ENCODE peak calls at places on chromosome 6, in four cellular contexts. A, L, H and Q are unnamed samples. For H3K9me3, the result is how much of the 10 kb centered on the place peaks cover.

GRCh38 chr6:157561037-157561790 is 180.2 kb downstream of the ZDHHC14 start:
- DNase-seq in A (no peak), L (no peak), H (no peak), Q (no peak)

GRCh38 chr6:39847216-39847615 is 55.0 kb downstream of the DAAM2 start:
- DNase-seq in A (peak), L (peak), H (no peak), Q (no peak)

GRCh38 chr6:31680841-31681671 is at the start of gene LY6G5C:
- DNase-seq in A (peak), L (peak), H (peak), Q (peak)

GRCh38 chr6:39834866-39835265 is 42.7 kb downstream of the DAAM2 start:
- DNase-seq in A (no peak), L (no peak), H (no peak), Q (no peak)

GRCh38 chr6:118896339-118897136 is 2.6 kb downstream of the ASF1A start:
- DNase-seq in A (no peak), L (no peak), H (no peak), Q (no peak)

GRCh38 chr6:165013701-165014100 is 295.7 kb downstream of the C6orf118 start:
- DNase-seq in A (no peak), L (no peak), H (no peak), Q (no peak)

GRCh38 chr6:122746708-122747107 is 32.8 kb upstream of the FABP7 start:
- DNase-seq in A (no peak), L (no peak), H (no peak), Q (no peak)

GRCh38 chr6:162736933-162737332 is 9.2 kb downstream of the PACRG start:
- DNase-seq in A (no peak), L (peak), H (no peak), Q (no peak)

GRCh38 chr6:105492706-105493673 is 90.1 kb upstream of the PREP start:
- DNase-seq in A (no peak), L (no peak), H (no peak), Q (no peak)

GRCh38 chr6:124446966-124447365 is 515.3 kb upstream of the RNF217 start:
- DNase-seq in A (no peak), L (no peak), H (no peak), Q (no peak)

GRCh38 chr6:31717499-31718222 is 2.5 kb downstream of the LY6G6D start:
- DNase-seq in A (no peak), L (peak), H (no peak), Q (no peak)

GRCh38 chr6:79031821-79032590 is 46.0 kb downstream of the PHIP start:
- DNase-seq in A (no peak), L (no peak), H (no peak), Q (no peak)

GRCh38 chr6:137777299-137778075 is 89.6 kb upstream of the TNFAIP3 start:
- DNase-seq in A (no peak), L (no peak), H (no peak), Q (no peak)

GRCh38 chr6:35213824-35214756 is at the start of gene SCUBE3:
- DNase-seq in A (peak), L (no peak), H (no peak), Q (no peak)

GRCh38 chr6:118514689-118515088 is 33.4 kb upstream of the PLN start:
- DNase-seq in A (no peak), L (peak), H (no peak), Q (no peak)

GRCh38 chr6:13946506-13946905 is 21.8 kb downstream of the RNF182 start:
- DNase-seq in A (no peak), L (no peak), H (no peak), Q (no peak)
- H3K9me3 ChIP-seq in A (under half), L (under half), H (under half), Q (under half)

GRCh38 chr6:160005211-160005610 is 36.3 kb downstream of the IGF2R start:
- DNase-seq in A (no peak), L (no peak), H (no peak), Q (no peak)

GRCh38 chr6:160000280-160000704 is 31.4 kb downstream of the IGF2R start:
- DNase-seq in A (no peak), L (no peak), H (no peak), Q (no peak)

GRCh38 chr6:160004419-160005160 is 35.7 kb downstream of the IGF2R start:
- DNase-seq in A (no peak), L (no peak), H (no peak), Q (no peak)

GRCh38 chr6:160004018-160004417 is 35.1 kb downstream of the IGF2R start:
- DNase-seq in A (no peak), L (no peak), H (no peak), Q (no peak)

GRCh38 chr6:160002882-160003281 is 34.0 kb downstream of the IGF2R start:
- DNase-seq in A (no peak), L (no peak), H (no peak), Q (no peak)
- H3K9me3 ChIP-seq in A (under half), L (under half), H (under half), Q (under half)

DNA sequence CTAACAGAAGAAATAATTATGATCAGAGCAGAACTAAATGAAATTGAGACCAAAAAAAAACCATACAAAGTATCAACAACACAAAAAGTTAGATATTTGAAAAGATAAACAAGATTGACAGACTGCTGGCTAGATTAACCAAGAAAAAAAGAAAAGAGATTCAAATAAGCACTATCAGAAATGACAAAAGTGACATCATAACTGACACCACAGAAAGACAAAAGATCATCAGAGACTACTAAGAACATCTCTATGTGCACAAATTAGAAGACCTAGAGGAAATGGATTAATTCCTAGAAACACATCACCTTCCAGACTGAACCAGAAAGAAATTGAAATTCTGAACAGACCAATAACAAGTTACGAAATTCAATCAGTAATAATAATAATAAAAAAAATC is 17.9 kb downstream of the DTNBP1 start:
- DNase-seq in A (no peak), L (no peak), H (no peak), Q (no peak)
- H3K9me3 ChIP-seq in A (under half), L (under half), H (under half), Q (under half)

GRCh38 chr6:147301070-147301469 is 96.9 kb downstream of the STXBP5 start:
- DNase-seq in A (no peak), L (no peak), H (no peak), Q (no peak)

GRCh38 chr6:147298461-147298860 is 94.2 kb downstream of the STXBP5 start:
- DNase-seq in A (no peak), L (no peak), H (no peak), Q (no peak)

GRCh38 chr6:147299035-147299434 is 94.8 kb downstream of the STXBP5 start:
- DNase-seq in A (no peak), L (no peak), H (no peak), Q (no peak)

DNA sequence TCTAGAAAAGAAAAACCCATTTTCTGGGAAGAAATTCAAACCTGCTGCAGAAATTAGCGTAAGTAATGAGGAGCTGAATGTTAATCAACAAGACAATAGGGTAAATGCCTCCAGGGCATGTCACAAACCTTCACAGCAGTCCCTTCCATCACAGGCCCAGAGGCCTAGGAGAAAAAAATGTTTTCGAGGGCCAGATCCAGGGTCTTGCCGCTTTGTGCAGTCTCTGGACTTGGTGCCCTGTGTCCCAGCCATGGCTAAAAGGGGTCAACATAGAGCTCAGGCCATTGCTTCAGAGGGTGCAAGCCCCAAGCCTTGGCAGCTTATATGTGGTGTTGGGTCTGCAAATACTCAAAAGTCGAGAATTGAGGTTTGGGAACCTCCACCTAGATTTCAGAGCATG is 99.8 kb downstream of the STXBP5 start:
- DNase-seq in A (no peak), L (no peak), H (no peak), Q (no peak)
- H3K9me3 ChIP-seq in A (under half), L (under half), H (under half), Q (under half)

GRCh38 chr6:140897349-140897748 is 1235.4 kb upstream of the GJE1 start:
- DNase-seq in A (no peak), L (no peak), H (no peak), Q (no peak)
- H3K9me3 ChIP-seq in A (under half), L (under half), H (under half), Q (under half)

GRCh38 chr6:14889172-14889571 is 356.7 kb upstream of the JARID2 start:
- DNase-seq in A (no peak), L (no peak), H (no peak), Q (no peak)

GRCh38 chr6:14887986-14888574 is 357.8 kb upstream of the JARID2 start:
- DNase-seq in A (no peak), L (no peak), H (no peak), Q (no peak)

GRCh38 chr6:14887181-14887580 is 358.7 kb upstream of the JARID2 start:
- DNase-seq in A (no peak), L (no peak), H (no peak), Q (no peak)

GRCh38 chr6:14888575-14889000 is 357.3 kb upstream of the JARID2 start:
- DNase-seq in A (no peak), L (no peak), H (no peak), Q (no peak)

DNA sequence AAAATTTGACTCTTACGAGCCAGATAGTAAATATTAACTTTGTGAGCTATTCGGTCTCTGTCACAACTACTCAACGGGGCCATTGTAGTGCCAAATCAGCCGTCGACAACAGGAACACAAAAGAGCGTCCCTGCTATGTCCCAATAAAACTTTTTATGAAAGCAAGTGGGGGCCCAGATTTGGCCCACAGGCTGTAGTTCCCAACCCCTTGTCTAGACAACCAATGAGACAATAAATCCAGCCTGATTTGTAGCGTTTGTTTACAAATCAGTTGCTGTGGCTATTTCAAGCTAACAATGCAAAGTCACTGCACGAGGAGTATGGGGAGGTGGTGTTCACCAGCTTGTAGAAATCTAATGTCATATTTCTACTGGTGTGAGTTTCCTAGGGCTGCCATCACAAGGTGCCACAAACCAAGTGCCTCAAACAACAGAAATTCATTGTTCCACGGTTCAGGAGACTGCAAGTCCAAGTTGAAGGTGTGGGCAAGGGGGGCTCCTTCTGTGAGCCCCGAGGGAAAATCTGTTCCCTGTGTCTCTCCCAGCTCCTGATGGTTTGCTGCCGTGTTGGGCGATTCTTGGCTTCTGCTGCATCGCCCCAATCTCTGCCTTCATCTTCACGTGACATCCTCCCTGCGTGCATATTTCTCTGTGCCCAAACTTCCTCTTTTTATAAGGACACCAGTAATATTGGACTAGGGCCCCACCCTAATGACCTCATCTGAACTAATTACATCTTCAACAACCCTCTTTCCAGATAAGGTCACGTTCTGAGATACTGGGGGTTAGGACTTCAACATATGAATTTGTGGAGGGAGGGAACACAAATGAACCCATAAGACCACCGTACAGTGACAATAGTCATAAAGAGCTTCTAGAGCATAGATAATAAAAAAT is 355.9 kb upstream of the JARID2 start:
- DNase-seq in A (no peak), L (no peak), H (no peak), Q (no peak)
- H3K9me3 ChIP-seq in A (under half), L (under half), H (under half), Q (under half)

GRCh38 chr6:168037242-168037641 is 39.8 kb downstream of the KIF25 start:
- DNase-seq in A (no peak), L (peak), H (no peak), Q (no peak)
- H3K9me3 ChIP-seq in A (under half), L (under half), H (under half), Q (under half)

DNA sequence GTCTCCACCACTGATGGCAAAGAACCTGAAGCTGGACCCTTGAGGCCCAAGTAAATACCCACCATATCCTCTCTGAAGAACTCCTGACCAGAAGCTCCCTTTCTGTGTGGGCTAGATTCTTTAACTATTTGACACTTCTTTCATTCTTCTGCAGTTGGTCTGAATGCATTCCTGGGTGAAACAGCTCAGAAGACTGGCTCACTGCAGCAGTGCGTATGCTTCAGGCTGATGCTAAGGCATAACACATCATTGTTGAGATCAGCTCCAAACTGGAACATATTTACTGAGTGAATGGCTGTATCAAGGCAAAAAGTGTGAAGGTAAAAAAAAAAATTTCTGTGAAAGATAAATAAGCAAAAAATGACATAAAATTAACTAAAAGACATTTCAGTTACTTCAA is 19.7 kb downstream of the ZSCAN23 start:
- DNase-seq in A (no peak), L (no peak), H (no peak), Q (no peak)
- H3K9me3 ChIP-seq in A (under half), L (under half), H (under half), Q (under half)

GRCh38 chr6:3090013-3090412 is 21.7 kb downstream of the RIPK1 start:
- DNase-seq in A (no peak), L (no peak), H (no peak), Q (no peak)
- H3K9me3 ChIP-seq in A (under half), L (under half), H (under half), Q (under half)

DNA sequence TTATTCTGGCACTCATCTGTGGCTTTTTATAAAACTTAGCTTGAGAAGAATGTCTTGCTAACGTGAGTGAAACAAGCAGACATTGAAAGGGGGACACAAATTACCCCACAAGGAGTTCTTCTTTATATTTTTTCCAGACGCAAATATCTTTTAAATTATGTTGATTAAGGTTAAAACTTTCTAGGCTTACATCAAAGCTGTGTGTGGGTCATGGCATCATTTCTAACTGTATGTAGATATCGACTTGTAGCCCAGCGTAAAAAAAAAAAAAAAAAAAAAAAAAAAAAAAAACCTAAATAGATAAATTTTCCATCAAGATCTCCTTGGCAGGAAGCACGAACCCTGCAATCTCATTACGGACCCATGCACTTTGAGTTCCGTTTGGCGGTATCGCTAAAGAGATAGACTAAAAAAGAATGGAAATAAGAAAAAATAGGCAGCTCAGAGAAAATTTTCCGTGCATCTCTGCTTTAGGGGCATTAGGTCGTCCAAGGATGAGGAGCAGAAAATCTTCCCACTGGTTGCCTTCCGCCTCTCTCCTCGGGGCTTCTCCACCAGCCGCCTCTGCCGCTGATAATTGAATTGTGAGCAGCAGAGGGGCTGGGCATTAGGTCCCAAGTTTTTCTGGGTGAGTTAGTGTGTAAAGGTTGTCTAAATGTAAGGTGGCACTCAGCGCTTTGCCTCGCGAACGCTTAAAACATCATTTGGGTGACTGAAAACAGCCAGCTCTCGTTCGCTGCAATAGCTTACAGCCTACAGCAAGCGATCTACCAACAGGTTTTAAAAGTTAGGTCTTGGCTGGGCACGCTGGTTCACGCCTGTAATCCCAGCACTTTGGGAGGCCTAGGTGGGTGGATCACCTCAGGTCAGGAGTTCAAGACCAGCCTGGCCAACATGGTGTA is 194.0 kb downstream of the TRIM27 start:
- DNase-seq in A (no peak), L (no peak), H (no peak), Q (no peak)
- H3K9me3 ChIP-seq in A (under half), L (under half), H (under half), Q (under half)